ENCODE peak calls at places on chromosome 11, in nine cellular contexts. U is CD4-positive, alpha-beta T cell; C is caudate nucleus; P is occipital lobe; H is NCI-H524 treated with DMSO at 0.1 percent for 48 hours; L is ELF-1; M is astrocyte of the spinal cord; Z is colonic mucosa; N is stimulated activated CD4-positive, alpha-beta T cell treated with anti-CD3 and anti-CD28 coated beads, Interleukin-2, amount 100 ng/mL, for 48 hours. R is an unnamed sample.

GRCh38 chr11:10934293-10934850 is 76.5 kb upstream of the ZBED5 start:
- DNase-seq in U (no peak), C (no peak), P (no peak), H (no peak), L (no peak), M (no peak), Z (peak; percentile 75), N (no peak), R (no peak)

GRCh38 chr11:74820763-74821162 is 72.1 kb downstream of the RNF169 start:
- DNase-seq in U (no peak), C (no peak), P (no peak), H (no peak), L (no peak), M (peak; percentile 91), Z (no peak), N (no peak), R (peak; percentile 40)

GRCh38 chr11:86624366-86624765 is 48.0 kb downstream of the ME3 start:
- DNase-seq in U (no peak), C (no peak), P (no peak), H (no peak), L (no peak), M (no peak), Z (no peak), N (no peak), R (no peak)

GRCh38 chr11:36131719-36132349 is 157.4 kb downstream of the COMMD9 start:
- DNase-seq in U (no peak), C (peak; percentile 40), P (no peak), H (peak; percentile 27), L (peak; percentile 78), M (peak; percentile 65), Z (peak; percentile 27), N (no peak), R (no peak)

GRCh38 chr11:17906436-17906835 is 106.4 kb downstream of the SERGEF start:
- DNase-seq in U (no peak), C (peak; percentile 46), P (peak; percentile 71), H (no peak), L (peak; percentile 56), M (no peak), Z (no peak), N (no peak), R (no peak)

GRCh38 chr11:63445720-63446119 is 45.2 kb downstream of the PLAAT5 start:
- DNase-seq in U (no peak), C (peak; percentile 11), P (no peak), H (no peak), L (no peak), M (peak; percentile 29), Z (no peak), N (peak; percentile 3), R (peak; percentile 22)

GRCh38 chr11:93743316-93743715 is 1.8 kb downstream of the C11orf54 start:
- DNase-seq in U (no peak), C (no peak), P (no peak), H (no peak), L (peak; percentile 41), M (peak; percentile 29), Z (peak; percentile 26), N (no peak), R (no peak)

GRCh38 chr11:110362916-110363574 is 66.6 kb upstream of the RDX start:
- DNase-seq in U (no peak), C (no peak), P (no peak), H (no peak), L (peak; percentile 94), M (no peak), Z (no peak), N (no peak), R (no peak)

GRCh38 chr11:3134218-3134621 is 30.9 kb downstream of the OSBPL5 start:
- DNase-seq in U (no peak), C (no peak), P (no peak), H (no peak), L (no peak), M (no peak), Z (no peak), N (no peak), R (no peak)

GRCh38 chr11:32224580-32224979 is 133.7 kb downstream of the RCN1 start:
- DNase-seq in U (no peak), C (no peak), P (no peak), H (no peak), L (no peak), M (no peak), Z (no peak), N (no peak), R (no peak)

GRCh38 chr11:122405788-122406341 is 249.7 kb upstream of the UBASH3B start:
- DNase-seq in U (no peak), C (no peak), P (no peak), H (no peak), L (no peak), M (no peak), Z (no peak), N (no peak), R (no peak)

GRCh38 chr11:61110255-61111059 is 8.2 kb downstream of the CD5 start:
- DNase-seq in U (no peak), C (no peak), P (no peak), H (no peak), L (no peak), M (no peak), Z (no peak), N (no peak), R (no peak)

GRCh38 chr11:3162410-3163240 is 2.5 kb downstream of the OSBPL5 start:
- DNase-seq in U (no peak), C (peak; percentile 33), P (no peak), H (no peak), L (peak; percentile 9), M (no peak), Z (no peak), N (no peak), R (no peak)

GRCh38 chr11:57541099-57541670 is 3.8 kb downstream of the SMTNL1 start:
- DNase-seq in U (no peak), C (no peak), P (no peak), H (no peak), L (no peak), M (no peak), Z (no peak), N (no peak), R (no peak)

GRCh38 chr11:71204294-71204693 is 48.1 kb downstream of the SHANK2 start:
- DNase-seq in U (no peak), C (no peak), P (no peak), H (no peak), L (no peak), M (no peak), Z (no peak), N (no peak), R (no peak)

GRCh38 chr11:133038850-133039249 is 493.5 kb downstream of the OPCML start:
- DNase-seq in U (no peak), C (no peak), P (no peak), H (no peak), L (no peak), M (no peak), Z (no peak), N (no peak), R (no peak)